ENCODE peak calls at places on chromosomes 11 and 22, in nine cellular contexts. L, D, C, T, K, E, W, F and B are unnamed samples. For H3K4me1, the result is how much of the 10 kb centered on the place peaks cover.

GRCh38 chr22:17116931-17117330 is 4.2 kb downstream of the TMEM121B start:
- DNase-seq in L (no peak), W (no peak), F (no peak), E (peak), C (no peak), K (no peak), T (no peak), D (no peak), B (no peak)

GRCh38 chr22:24810043-24810749 is 4.2 kb downstream of the SGSM1 start:
- DNase-seq in W (no peak), E (no peak), C (no peak), F (no peak), K (no peak), L (no peak), D (no peak), T (no peak), B (no peak)

GRCh38 chr22:44384563-44384940 is 71.8 kb upstream of the SHISAL1 start:
- DNase-seq in F (no peak), W (no peak), L (peak), E (peak), C (no peak), K (no peak), D (no peak), T (peak), B (peak)

GRCh38 chr11:82703796-82704195 is 29.9 kb downstream of the FAM181B start:
- DNase-seq in W (no peak), F (no peak), C (no peak), D (no peak), E (no peak), L (no peak), T (no peak), K (no peak), B (no peak)

GRCh38 chr11:120612363-120613263 is 101.1 kb downstream of the GRIK4 start:
- DNase-seq in D (peak), W (peak), L (no peak), E (no peak), C (peak), F (no peak), T (no peak), K (no peak), B (no peak)

GRCh38 chr11:107598225-107599139 is 7.5 kb downstream of the ELMOD1 start:
- DNase-seq in L (no peak), F (no peak), K (peak), T (peak), E (no peak), D (no peak), W (no peak), C (peak), B (no peak)

GRCh38 chr11:64164392-64165312 is 1.3 kb downstream of the MACROD1 start:
- DNase-seq in L (no peak), E (no peak), D (no peak), F (no peak), C (no peak), T (no peak), K (peak), W (no peak), B (no peak)

GRCh38 chr11:1748467-1749019 is 1.9 kb downstream of the IFITM10 start:
- DNase-seq in W (no peak), D (no peak), T (peak), E (peak), F (no peak), C (no peak), K (no peak), L (peak), B (peak)

GRCh38 chr22:39825661-39826102 is 67.9 kb downstream of the ENTHD1 start:
- DNase-seq in C (no peak), F (no peak), W (peak), L (no peak), T (no peak), E (peak), D (no peak), K (no peak), B (no peak)

GRCh38 chr22:32661737-32662586 is 139.5 kb upstream of the TIMP3 start:
- DNase-seq in F (no peak), D (peak), T (no peak), E (no peak), C (no peak), W (no peak), L (no peak), K (no peak), B (no peak)

GRCh38 chr11:1049911-1050580 is 13.5 kb upstream of the MUC6 start:
- DNase-seq in T (no peak), F (no peak), K (no peak), C (no peak), D (no peak), L (peak), E (peak), W (no peak), B (no peak)

GRCh38 chr22:50317674-50318073 is 9.1 kb downstream of the DENND6B start:
- DNase-seq in T (no peak), L (peak), W (no peak), D (no peak), E (no peak), F (no peak), K (no peak), C (no peak), B (no peak)

GRCh38 chr22:50318698-50319411 is 8.0 kb downstream of the DENND6B start:
- DNase-seq in T (no peak), C (no peak), W (no peak), K (no peak), L (peak), F (no peak), E (no peak), D (no peak), B (no peak)

GRCh38 chr22:50317178-50317577 is 9.6 kb downstream of the DENND6B start:
- DNase-seq in T (peak), F (no peak), E (no peak), K (no peak), W (no peak), D (no peak), L (peak), C (no peak), B (no peak)

GRCh38 chr22:50319503-50319951 is 7.3 kb downstream of the DENND6B start:
- DNase-seq in C (no peak), L (peak), T (no peak), W (no peak), E (peak), D (no peak), F (no peak), K (no peak), B (no peak)

DNA sequence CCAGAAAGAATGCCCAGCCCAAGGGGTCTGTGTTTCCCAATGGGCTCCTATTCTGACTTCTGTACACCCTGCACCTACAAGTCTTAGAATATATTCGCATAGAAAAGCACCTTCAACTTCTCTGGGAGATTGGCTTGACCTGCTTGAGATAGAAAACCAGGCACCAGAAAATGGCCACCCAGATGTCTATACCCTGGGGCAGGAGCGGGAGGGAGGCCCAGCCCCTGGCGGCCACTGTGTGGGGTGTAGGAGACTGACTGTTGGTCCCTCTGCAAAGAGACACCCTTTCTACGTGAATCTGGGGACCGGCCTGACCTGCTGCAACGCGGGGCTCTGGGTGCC is 8.5 kb downstream of the DENND6B start:
- DNase-seq in T (no peak), E (no peak), K (no peak), D (no peak), W (no peak), L (no peak), F (no peak), C (no peak), B (no peak)
- H3K4me1 ChIP-seq in T (under half), E (under half), K (under half), D (under half), W (under half), L (under half), F (under half), C (under half), B (under half)

GRCh38 chr22:45503071-45503815 is 560 bp downstream of the FBLN1 start:
- DNase-seq in W (no peak), T (peak), K (no peak), F (no peak), L (no peak), C (no peak), D (no peak), E (no peak), B (no peak)
- H3K4me1 ChIP-seq in W (under half), T (under half), K (under half), F (under half), L (under half), C (under half), D (under half), E (under half), B (under half)

GRCh38 chr11:6606471-6607189 is 3.1 kb downstream of the ILK start:
- DNase-seq in T (peak), F (peak), E (peak), W (no peak), D (peak), K (peak), L (peak), C (peak), B (peak)
- H3K4me1 ChIP-seq in T (half or more), F (half or more), E (half or more), W (under half), D (under half), K (under half), L (half or more), C (under half), B (half or more)

GRCh38 chr22:30607939-30608338 is 965 bp downstream of the TCN2 start:
- DNase-seq in W (no peak), T (no peak), C (no peak), D (no peak), F (no peak), K (no peak), L (no peak), E (no peak), B (no peak)
- H3K4me1 ChIP-seq in W (half or more), T (under half), C (under half), D (under half), F (under half), K (under half), L (under half), E (half or more), B (under half)

GRCh38 chr11:61151545-61152252 is 9.5 kb downstream of the VPS37C start:
- DNase-seq in C (no peak), E (peak), L (no peak), W (no peak), D (no peak), T (no peak), F (no peak), K (no peak), B (no peak)
- H3K4me1 ChIP-seq in C (under half), E (half or more), L (half or more), W (under half), D (under half), T (half or more), F (under half), K (under half), B (half or more)

DNA sequence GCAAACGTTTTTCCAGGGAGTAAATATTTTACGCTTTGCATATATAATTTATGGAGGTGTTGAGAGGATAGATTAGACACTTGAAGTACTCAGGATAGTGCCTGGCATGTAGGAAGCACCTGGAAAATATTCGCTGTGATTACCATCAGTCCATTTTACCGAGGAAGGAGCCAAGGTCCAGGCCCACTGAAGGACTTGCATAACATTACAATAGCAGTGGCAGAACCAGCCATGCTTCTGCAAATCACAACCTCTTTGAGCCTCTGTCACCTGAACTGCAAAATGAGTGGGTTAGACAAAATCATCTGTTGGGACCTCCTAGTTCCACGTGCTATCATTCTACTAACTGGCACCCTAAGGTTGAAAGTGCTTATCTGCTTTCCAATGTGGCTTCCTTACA is 5.4 kb downstream of the FUT4 start:
- DNase-seq in K (no peak), L (no peak), T (no peak), D (no peak), W (no peak), C (no peak), F (no peak), E (no peak), B (no peak)
- H3K4me1 ChIP-seq in K (under half), L (under half), T (under half), D (under half), W (under half), C (under half), F (under half), E (half or more), B (under half)

GRCh38 chr11:115222218-115222862 is 281.9 kb downstream of the CADM1 start:
- DNase-seq in T (no peak), W (peak), E (no peak), F (no peak), K (no peak), L (no peak), D (peak), C (peak), B (no peak)
- H3K4me1 ChIP-seq in T (under half), W (under half), E (under half), F (under half), K (under half), L (under half), D (under half), C (under half), B (under half)

GRCh38 chr22:37017356-37017755 is 1.9 kb downstream of the TST start:
- DNase-seq in T (no peak), C (no peak), L (no peak), F (no peak), D (no peak), E (no peak), W (no peak), K (no peak), B (no peak)

GRCh38 chr22:37014415-37014806 is 4.8 kb downstream of the TST start:
- DNase-seq in L (no peak), E (no peak), T (no peak), W (no peak), D (no peak), F (no peak), K (no peak), C (no peak), B (no peak)

GRCh38 chr22:37014835-37015586 is 4.2 kb downstream of the TST start:
- DNase-seq in T (no peak), K (no peak), C (no peak), F (no peak), D (peak), W (no peak), E (no peak), L (no peak), B (no peak)

GRCh38 chr22:37015587-37015878 is 3.7 kb downstream of the TST start:
- DNase-seq in F (no peak), K (no peak), E (no peak), T (no peak), W (no peak), C (no peak), D (no peak), L (no peak), B (no peak)

DNA sequence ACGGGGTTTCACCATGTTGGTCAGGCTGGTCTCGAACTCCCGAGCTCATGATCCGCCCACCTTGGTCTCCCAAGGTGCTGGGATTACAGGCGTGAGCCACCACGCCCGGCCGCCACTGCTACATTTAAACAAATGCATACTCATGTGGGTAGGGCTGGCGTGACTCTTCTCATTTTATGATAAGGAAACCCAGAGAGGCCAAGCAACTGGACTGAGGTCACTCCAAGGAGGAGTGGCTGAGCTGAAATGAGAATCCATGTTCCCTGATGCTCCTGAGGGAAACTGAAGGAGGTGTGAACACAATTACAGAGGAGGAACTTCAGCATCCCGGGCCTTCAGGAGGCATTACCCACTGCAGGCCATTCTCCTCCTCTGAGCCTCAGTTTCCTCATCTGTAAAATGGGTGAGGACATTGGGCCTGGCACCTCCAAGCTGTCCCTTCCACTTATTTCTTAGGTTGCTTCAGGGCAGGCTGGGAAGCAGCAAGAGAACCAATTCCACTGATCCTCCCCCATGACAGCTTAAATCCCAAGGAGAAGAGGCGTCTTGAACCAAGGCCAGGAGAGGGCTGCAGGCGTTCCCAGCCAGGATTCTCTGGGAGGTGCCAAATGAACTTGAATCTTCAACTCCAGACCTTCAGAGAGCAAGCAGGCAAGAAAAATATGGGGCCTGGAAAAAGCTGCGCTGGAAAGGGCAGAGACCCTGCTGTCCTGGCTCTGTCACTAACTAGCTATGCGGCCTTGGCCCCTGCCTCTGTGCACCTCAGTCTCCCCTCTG is 2.9 kb downstream of the TST start:
- DNase-seq in C (no peak), T (no peak), E (no peak), K (no peak), D (no peak), L (no peak), F (no peak), W (no peak), B (no peak)
- H3K4me1 ChIP-seq in C (under half), T (half or more), E (under half), K (under half), D (under half), L (under half), F (under half), W (under half), B (under half)